ENCODE peak calls at places on chromosome 2, in nine cellular contexts. T is osteocyte, E is esophagus muscularis mucosa, A is left ventricle myocardium inferior, N is IMR-90, V is lung, Q is hepatocyte, Z is OCI-LY7, C is GM13976. M is an unnamed sample.

GRCh38 chr2:36369163-36369562 is 13.6 kb downstream of the CRIM1 start:
- DNase-seq in T (no peak), E (no peak), A (no peak), N (no peak), V (no peak), Q (no peak), Z (no peak), C (no peak), M (no peak)

GRCh38 chr2:88329815-88330603 is 122.5 kb downstream of the FOXI3 start:
- DNase-seq in T (no peak), E (no peak), A (no peak), N (peak), V (no peak), Q (peak), Z (no peak), C (peak), M (no peak)

GRCh38 chr2:211453311-211453894 is 897.0 kb downstream of the CPS1 start:
- DNase-seq in T (no peak), E (no peak), A (no peak), N (no peak), V (no peak), Q (no peak), Z (no peak), C (no peak), M (no peak)

GRCh38 chr2:235458839-235459273 is 35.0 kb upstream of the AGAP1 start:
- DNase-seq in T (no peak), E (no peak), A (peak), N (peak), V (peak), Q (peak), Z (no peak), C (no peak), M (no peak)

GRCh38 chr2:3051266-3051665 is 326.4 kb downstream of the EIPR1 start:
- DNase-seq in T (peak), E (no peak), A (no peak), N (no peak), V (no peak), Q (no peak), Z (no peak), C (no peak), M (no peak)

GRCh38 chr2:115161531-115162453 is 719.4 kb downstream of the DPP10 start:
- DNase-seq in T (no peak), E (no peak), A (no peak), N (no peak), V (no peak), Q (peak), Z (no peak), C (peak), M (peak)

GRCh38 chr2:19538411-19538963 is 180.1 kb upstream of the OSR1 start:
- DNase-seq in T (no peak), E (peak), A (no peak), N (peak), V (no peak), Q (peak), Z (no peak), C (no peak), M (no peak)

GRCh38 chr2:133674433-133675331 is 106.4 kb upstream of the NCKAP5 start:
- DNase-seq in T (peak), E (no peak), A (peak), N (peak), V (peak), Q (peak), Z (no peak), C (no peak), M (no peak)

GRCh38 chr2:24461685-24462084 is 29.4 kb upstream of the NCOA1 start:
- DNase-seq in T (no peak), E (no peak), A (no peak), N (no peak), V (no peak), Q (no peak), Z (no peak), C (no peak), M (no peak)

GRCh38 chr2:12119841-12120240 is 373.4 kb downstream of the LPIN1 start:
- DNase-seq in T (no peak), E (no peak), A (no peak), N (peak), V (no peak), Q (no peak), Z (no peak), C (no peak), M (no peak)

GRCh38 chr2:120446236-120447121 is 100.5 kb downstream of the INHBB start:
- DNase-seq in T (no peak), E (no peak), A (no peak), N (no peak), V (no peak), Q (no peak), Z (no peak), C (no peak), M (no peak)

GRCh38 chr2:171319164-171319810 is 114.5 kb downstream of the METTL8 start:
- DNase-seq in T (no peak), E (no peak), A (no peak), N (peak), V (no peak), Q (no peak), Z (peak), C (peak), M (no peak)

GRCh38 chr2:110931648-110932047 is 189.1 kb upstream of the BCL2L11 start:
- DNase-seq in T (no peak), E (no peak), A (no peak), N (peak), V (no peak), Q (no peak), Z (no peak), C (no peak), M (no peak)

GRCh38 chr2:68333009-68333408 is 13.3 kb upstream of the CNRIP1 start:
- DNase-seq in T (no peak), E (no peak), A (no peak), N (no peak), V (no peak), Q (no peak), Z (no peak), C (no peak), M (no peak)

GRCh38 chr2:42127425-42128424 is 41.4 kb upstream of the EML4 start:
- DNase-seq in T (peak), E (no peak), A (no peak), N (no peak), V (no peak), Q (no peak), Z (peak), C (peak), M (no peak)

GRCh38 chr2:174683392-174683759 is 80.9 kb downstream of the CHRNA1 start:
- DNase-seq in T (no peak), E (no peak), A (no peak), N (peak), V (no peak), Q (peak), Z (no peak), C (peak), M (no peak)

GRCh38 chr2:213086566-213086965 is 64.8 kb downstream of the IKZF2 start:
- DNase-seq in T (no peak), E (no peak), A (no peak), N (no peak), V (no peak), Q (no peak), Z (no peak), C (no peak), M (no peak)

GRCh38 chr2:226495466-226496161 is 304.0 kb downstream of the IRS1 start:
- DNase-seq in T (no peak), E (no peak), A (no peak), N (no peak), V (no peak), Q (no peak), Z (no peak), C (no peak), M (no peak)

GRCh38 chr2:174535757-174536703 is 49.2 kb upstream of the GPR155 start:
- DNase-seq in T (no peak), E (no peak), A (no peak), N (no peak), V (no peak), Q (peak), Z (peak), C (no peak), M (no peak)

GRCh38 chr2:237704476-237705224 is 77.3 kb downstream of the LRRFIP1 start:
- DNase-seq in T (peak), E (no peak), A (no peak), N (peak), V (no peak), Q (no peak), Z (no peak), C (no peak), M (no peak)

GRCh38 chr2:35960596-35960995 is 395.0 kb upstream of the CRIM1 start:
- DNase-seq in T (no peak), E (no peak), A (no peak), N (no peak), V (no peak), Q (no peak), Z (no peak), C (no peak), M (no peak)

GRCh38 chr2:111100765-111101162 is 19.9 kb upstream of the BCL2L11 start:
- DNase-seq in T (no peak), E (no peak), A (no peak), N (no peak), V (no peak), Q (no peak), Z (peak), C (peak), M (no peak)

GRCh38 chr2:241199897-241200821 is 11.7 kb downstream of the ANO7 start:
- DNase-seq in T (no peak), E (no peak), A (no peak), N (no peak), V (no peak), Q (no peak), Z (no peak), C (no peak), M (no peak)

GRCh38 chr2:128789776-128790455 is 471.2 kb upstream of the HS6ST1 start:
- DNase-seq in T (peak), E (no peak), A (no peak), N (no peak), V (no peak), Q (no peak), Z (no peak), C (no peak), M (peak)

GRCh38 chr2:200944467-200945394 is 18.7 kb downstream of the ORC2 start:
- DNase-seq in T (no peak), E (no peak), A (no peak), N (peak), V (no peak), Q (peak), Z (no peak), C (no peak), M (no peak)

GRCh38 chr2:144430722-144431163 is 89.2 kb downstream of the ZEB2 start:
- DNase-seq in T (no peak), E (no peak), A (no peak), N (peak), V (no peak), Q (peak), Z (peak), C (peak), M (no peak)

GRCh38 chr2:70907130-70907756 is 28.5 kb upstream of the ATP6V1B1 start:
- DNase-seq in T (peak), E (no peak), A (no peak), N (no peak), V (no peak), Q (peak), Z (no peak), C (no peak), M (peak)

GRCh38 chr2:85890522-85891176 is 1.9 kb upstream of the ST3GAL5 start:
- DNase-seq in T (no peak), E (no peak), A (no peak), N (no peak), V (no peak), Q (no peak), Z (no peak), C (no peak), M (no peak)

DNA sequence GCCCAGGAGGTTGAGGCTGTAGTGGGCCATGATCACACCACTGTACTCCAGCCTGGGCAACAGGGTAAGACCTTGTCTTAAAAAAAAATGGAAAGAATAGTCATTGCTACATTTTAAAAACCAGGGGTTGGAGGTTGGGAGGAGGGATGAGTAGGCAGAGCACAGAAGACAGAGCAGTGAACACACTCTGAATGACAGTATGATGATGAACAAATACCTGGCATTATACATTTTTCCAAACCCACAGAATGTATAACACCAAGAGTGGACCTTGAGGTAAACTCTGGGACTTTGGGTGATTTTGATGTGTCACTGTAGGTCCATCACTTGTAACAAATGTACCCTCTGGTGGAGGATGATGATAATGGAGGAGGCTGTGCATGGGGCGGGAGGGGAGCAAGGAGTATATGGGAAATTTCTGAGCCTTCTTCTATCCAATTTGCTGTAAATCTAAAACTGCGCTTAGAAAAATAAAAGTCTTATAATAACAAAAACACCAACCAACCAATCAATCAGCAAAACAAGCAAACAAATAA is 111.4 kb upstream of the PGAP1 start:
- DNase-seq in T (no peak), E (no peak), A (no peak), N (no peak), V (no peak), Q (no peak), Z (no peak), C (no peak), M (no peak)
- TF ChIP-seq CTCF in T (no peak), E (no peak), A (no peak), N (peak), V (no peak), Q (no peak), Z (no peak), C (no peak), M (no peak)

GRCh38 chr2:234137400-234138014 is 87.0 kb downstream of the SPP2 start:
- DNase-seq in T (no peak), E (no peak), A (no peak), N (peak), V (no peak), Q (peak), Z (no peak), C (no peak), M (no peak)

GRCh38 chr2:234135750-234136221 is 85.3 kb downstream of the SPP2 start:
- DNase-seq in T (peak), E (no peak), A (peak), N (peak), V (peak), Q (peak), Z (peak), C (peak), M (peak)

GRCh38 chr2:234134496-234134895 is 84.0 kb downstream of the SPP2 start:
- DNase-seq in T (peak), E (no peak), A (no peak), N (no peak), V (no peak), Q (no peak), Z (no peak), C (no peak), M (no peak)

GRCh38 chr2:234138836-234139235 is 88.3 kb downstream of the SPP2 start:
- DNase-seq in T (no peak), E (no peak), A (no peak), N (no peak), V (no peak), Q (no peak), Z (no peak), C (no peak), M (no peak)

GRCh38 chr2:234136461-234136860 is 86.0 kb downstream of the SPP2 start:
- DNase-seq in T (peak), E (no peak), A (no peak), N (no peak), V (no peak), Q (peak), Z (peak), C (no peak), M (no peak)
- TF ChIP-seq CTCF in T (no peak), E (no peak), A (no peak), N (no peak), V (no peak), Q (peak), Z (peak), C (peak), M (no peak)

GRCh38 chr2:216553841-216554240 is 55.2 kb downstream of the RPL37A start:
- DNase-seq in T (no peak), E (no peak), A (no peak), N (no peak), V (no peak), Q (no peak), Z (no peak), C (no peak), M (no peak)
- TF ChIP-seq CTCF in T (no peak), E (no peak), A (no peak), N (no peak), V (no peak), Q (no peak), Z (no peak), C (no peak), M (no peak)

GRCh38 chr2:167265722-167266121 is 377.4 kb downstream of the XIRP2 start:
- DNase-seq in T (no peak), E (no peak), A (no peak), N (no peak), V (no peak), Q (no peak), Z (no peak), C (no peak), M (no peak)

GRCh38 chr2:167265004-167265403 is 376.7 kb downstream of the XIRP2 start:
- DNase-seq in T (no peak), E (no peak), A (no peak), N (no peak), V (no peak), Q (no peak), Z (no peak), C (no peak), M (no peak)

GRCh38 chr2:167258712-167259111 is 370.4 kb downstream of the XIRP2 start:
- DNase-seq in T (no peak), E (no peak), A (no peak), N (no peak), V (no peak), Q (no peak), Z (no peak), C (no peak), M (no peak)

GRCh38 chr2:167264380-167264779 is 376.1 kb downstream of the XIRP2 start:
- DNase-seq in T (no peak), E (no peak), A (no peak), N (no peak), V (no peak), Q (no peak), Z (no peak), C (no peak), M (no peak)
- TF ChIP-seq CTCF in T (peak), E (no peak), A (peak), N (peak), V (no peak), Q (peak), Z (peak), C (no peak), M (peak)

GRCh38 chr2:179355881-179356280 is 91.2 kb upstream of the SESTD1 start:
- DNase-seq in T (no peak), E (no peak), A (no peak), N (peak), V (no peak), Q (no peak), Z (no peak), C (no peak), M (no peak)

GRCh38 chr2:179352181-179352580 is 87.5 kb upstream of the SESTD1 start:
- DNase-seq in T (no peak), E (no peak), A (no peak), N (no peak), V (no peak), Q (no peak), Z (no peak), C (no peak), M (no peak)

GRCh38 chr2:179349670-179350303 is 85.2 kb upstream of the SESTD1 start:
- DNase-seq in T (no peak), E (no peak), A (no peak), N (no peak), V (no peak), Q (no peak), Z (no peak), C (no peak), M (no peak)

GRCh38 chr2:179354296-179354695 is 89.7 kb upstream of the SESTD1 start:
- DNase-seq in T (no peak), E (no peak), A (no peak), N (no peak), V (no peak), Q (no peak), Z (no peak), C (no peak), M (no peak)

GRCh38 chr2:179354739-179355537 is 90.3 kb upstream of the SESTD1 start:
- DNase-seq in T (no peak), E (no peak), A (no peak), N (peak), V (no peak), Q (no peak), Z (peak), C (no peak), M (no peak)
- TF ChIP-seq CTCF in T (peak), E (no peak), A (no peak), N (peak), V (no peak), Q (peak), Z (peak), C (no peak), M (peak)

M was measured in type B pancreatic cell.